ENCODE peak calls at places on chromosomes 11 and 22, in six cellular contexts. L is body of pancreas, O is lower leg skin, J is transverse colon, P is IMR-90, M is H54. F is an unnamed sample.

GRCh38 chr11:64447717-64448598 is 89.0 kb downstream of the RPS6KA4 start:
- DNase-seq in P (peak; percentile 7), J (peak; percentile 36), O (no peak), L (peak; percentile 86), M (no peak), F (no peak)

GRCh38 chr11:116217006-116217405 is 555.8 kb downstream of the BUD13 start:
- DNase-seq in P (peak; percentile 45), L (peak; percentile 48), M (no peak), O (no peak), J (peak; percentile 34), F (no peak)

GRCh38 chr11:46127150-46127638 is 5.9 kb upstream of the PHF21A start:
- DNase-seq in P (peak; percentile 49), M (peak; percentile 93), L (peak; percentile 41), O (no peak), J (peak; percentile 47), F (peak; percentile 76)

GRCh38 chr22:35608088-35608487 is 9.0 kb downstream of the MB start:
- DNase-seq in J (no peak), P (no peak), M (no peak), L (no peak), O (no peak), F (no peak)

GRCh38 chr22:17734197-17734596 is 40.1 kb downstream of the BID start:
- DNase-seq in M (no peak), J (no peak), L (no peak), O (no peak), P (peak; percentile 87), F (no peak)

GRCh38 chr11:124297921-124298320 is 15.8 kb downstream of the OR8D1 start:
- DNase-seq in P (peak; percentile 27), J (no peak), L (no peak), M (no peak), O (no peak), F (no peak)

GRCh38 chr11:27907534-27907933 is 200.4 kb downstream of the KIF18A start:
- DNase-seq in L (no peak), M (no peak), J (no peak), O (no peak), P (peak; percentile 35), F (no peak)

GRCh38 chr11:134981824-134982223 is 569.8 kb upstream of the B3GAT1 start:
- DNase-seq in M (no peak), P (no peak), O (no peak), J (no peak), L (no peak), F (no peak)

GRCh38 chr11:18282626-18283025 is 16.6 kb downstream of the SAA1 start:
- DNase-seq in J (no peak), P (no peak), L (no peak), O (no peak), M (no peak), F (no peak)

GRCh38 chr22:48276933-48277867 is 1514.8 kb downstream of the TBC1D22A start:
- DNase-seq in J (peak; percentile 34), M (no peak), O (peak; percentile 68), P (no peak), L (no peak), F (no peak)
- TF ChIP-seq POLR2A in J (no peak), M (no peak), O (no peak), P (no peak), L (no peak), F (no peak)

DNA sequence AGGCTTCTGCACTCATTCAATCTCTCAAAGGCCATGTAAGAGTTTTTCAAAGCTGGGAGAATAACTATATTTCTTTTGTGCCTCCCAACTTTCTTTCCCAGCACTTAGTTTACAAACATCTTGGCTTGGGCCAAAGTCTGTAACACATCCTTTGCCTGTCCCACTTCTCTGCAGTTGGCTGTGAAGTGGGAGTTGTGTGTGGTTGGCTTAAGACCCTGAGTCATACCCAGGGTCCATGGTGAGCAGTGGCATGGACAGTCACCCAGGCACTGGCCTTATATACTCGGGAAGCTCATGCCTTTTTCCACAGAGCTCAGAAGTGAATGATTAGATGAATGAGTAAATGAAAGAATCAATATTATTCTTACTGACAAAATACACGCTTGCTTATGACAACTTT is 231.4 kb downstream of the BLID start:
- DNase-seq in O (no peak), J (no peak), P (no peak), M (no peak), L (no peak), F (no peak)
- TF ChIP-seq POLR2A in O (no peak), J (no peak), P (no peak), M (no peak), L (no peak), F (no peak)

GRCh38 chr11:813440-814096 is 3.8 kb downstream of the RPLP2 start:
- DNase-seq in P (no peak), M (no peak), O (no peak), L (no peak), J (no peak), F (no peak)
- TF ChIP-seq POLR2A in P (peak; percentile 59), M (no peak), O (no peak), L (no peak), J (no peak), F (no peak)

GRCh38 chr11:19392321-19392720 is 151.6 kb upstream of the E2F8 start:
- DNase-seq in P (no peak), M (no peak), O (peak; percentile 56), J (no peak), L (peak; percentile 29), F (no peak)
- TF ChIP-seq POLR2A in P (no peak), M (no peak), O (no peak), J (no peak), L (no peak), F (no peak)

GRCh38 chr11:35170503-35170902 is 31.5 kb downstream of the CD44 start:
- DNase-seq in L (no peak), P (no peak), J (no peak), O (no peak), M (no peak), F (no peak)
- TF ChIP-seq POLR2A in L (no peak), P (no peak), J (no peak), O (no peak), M (no peak), F (no peak)

DNA sequence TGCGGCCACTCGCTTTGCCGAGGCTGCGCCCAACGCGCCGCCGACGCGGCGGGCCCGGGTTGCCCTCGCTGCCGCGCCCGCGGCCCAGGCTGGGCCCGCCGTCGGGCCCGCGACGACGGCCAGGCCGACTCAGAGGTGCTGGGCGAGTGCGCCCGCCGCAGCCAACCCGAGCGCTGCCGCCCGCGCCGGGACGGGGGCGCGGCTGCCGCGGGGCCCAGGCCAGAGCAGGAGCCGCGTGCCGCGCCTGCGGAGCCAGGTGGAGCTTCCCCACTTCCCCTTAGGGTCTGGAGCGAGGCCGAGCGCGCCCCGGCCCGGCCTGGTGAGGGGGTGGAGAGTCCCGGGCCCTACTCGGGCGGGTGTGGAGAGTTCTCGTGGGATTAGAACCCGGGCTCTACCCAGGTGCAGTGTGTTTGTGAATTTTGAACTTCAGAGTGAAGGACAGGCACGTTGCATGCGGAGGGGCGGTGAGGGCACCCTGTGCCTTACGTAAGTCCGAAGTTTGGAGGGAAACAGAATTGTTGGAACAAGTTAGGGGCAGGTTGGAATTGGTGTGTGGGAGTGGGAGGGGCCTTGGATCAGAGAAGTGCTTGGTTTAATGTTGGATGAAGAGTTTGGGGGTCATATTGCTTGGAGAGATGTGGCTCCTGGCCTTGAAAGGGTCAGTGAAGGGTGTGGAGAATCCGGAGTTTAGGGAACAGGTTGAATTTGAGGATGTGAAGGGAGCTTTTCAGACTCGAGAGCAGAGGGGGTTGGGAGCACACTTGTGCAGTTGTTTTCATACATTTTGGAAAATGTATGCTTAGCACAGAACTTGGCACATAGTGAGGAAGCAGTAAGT is 697 bp downstream of the RNF169 start:
- DNase-seq in L (peak; percentile 55), O (peak; percentile 88), P (peak; percentile 29), M (peak; percentile 58), J (peak; percentile 54), F (peak; percentile 63)
- TF ChIP-seq POLR2A in L (no peak), O (no peak), P (no peak), M (peak; percentile 55), J (no peak), F (no peak)

GRCh38 chr11:6481924-6482275 is 599 bp downstream of the TIMM10B start:
- DNase-seq in M (no peak), O (no peak), J (no peak), P (no peak), L (no peak), F (peak; percentile 34)

GRCh38 chr11:6483015-6483414 is 1.7 kb downstream of the TIMM10B start:
- DNase-seq in L (no peak), P (no peak), O (no peak), J (no peak), M (no peak), F (no peak)

GRCh38 chr11:6482431-6482830 is 1.1 kb downstream of the TIMM10B start:
- DNase-seq in M (no peak), L (no peak), O (no peak), J (no peak), P (no peak), F (no peak)

GRCh38 chr11:6481012-6481923 is at the start of the genes ARFIP2 and TIMM10B:
- DNase-seq in P (peak; percentile 98), O (peak; percentile 99), M (peak; percentile 100), L (peak; percentile 99), J (peak; percentile 99), F (peak; percentile 99)

GRCh38 chr11:6480299-6480914 is 724 bp downstream of the ARFIP2 start:
- DNase-seq in P (no peak), O (no peak), J (no peak), M (no peak), L (peak; percentile 44), F (no peak)
- TF ChIP-seq POLR2A in P (no peak), O (no peak), J (no peak), M (no peak), L (no peak), F (no peak)

GRCh38 chr11:20387262-20388095 is at the start of gene PRMT3:
- DNase-seq in J (peak; percentile 97), P (peak; percentile 94), O (peak; percentile 99), L (peak; percentile 95), M (peak; percentile 79), F (peak; percentile 100)
- TF ChIP-seq POLR2A in J (peak; percentile 94), P (peak; percentile 94), O (peak; percentile 25), L (peak; percentile 90), M (peak; percentile 77), F (no peak)

F was measured in upper lobe of left lung.